ENCODE peak calls at places on chromosome 16, in five cellular contexts. D is HL-60, N is cardiac fibroblast, E is thoracic aorta, Q is fibroblast of lung. M is an unnamed sample.
A peak's percentile ranks its signal among the peaks of the same experiment; 100 is the strongest.

GRCh38 chr16:15034266-15035162 is 21.4 kb downstream of the NTAN1 start:
- DNase-seq in D (no peak), N (peak; percentile 48), Q (no peak), E (no peak), M (peak; percentile 62)

GRCh38 chr16:46947900-46948547 is 25.4 kb downstream of the DNAJA2 start:
- DNase-seq in E (no peak), Q (peak; percentile 59), N (peak; percentile 63), D (no peak), M (peak; percentile 67)

GRCh38 chr16:50916040-50916439 is 174.2 kb downstream of the CYLD start:
- DNase-seq in Q (no peak), E (no peak), D (no peak), N (no peak), M (no peak)

GRCh38 chr16:81627024-81627423 is 152.1 kb upstream of the PLCG2 start:
- DNase-seq in E (no peak), Q (no peak), N (peak; percentile 23), D (no peak), M (peak; percentile 35)

GRCh38 chr16:85902366-85903155 is 3.6 kb downstream of the IRF8 start:
- DNase-seq in Q (no peak), N (no peak), E (no peak), D (no peak), M (peak; percentile 8)

GRCh38 chr16:50440531-50440930 is 71.7 kb upstream of the BRD7 start:
- DNase-seq in Q (no peak), E (no peak), D (no peak), N (no peak), M (no peak)

GRCh38 chr16:10950393-10950792 is 6.0 kb downstream of the CLEC16A start:
- DNase-seq in N (no peak), Q (no peak), E (no peak), D (no peak), M (no peak)

GRCh38 chr16:53207810-53208752 is 153.3 kb downstream of the CHD9 start:
- DNase-seq in Q (peak; percentile 92), N (peak; percentile 90), D (peak; percentile 76), E (no peak), M (peak; percentile 89)

GRCh38 chr16:50576403-50577113 is 28.4 kb downstream of the NKD1 start:
- DNase-seq in D (no peak), Q (no peak), N (no peak), E (no peak), M (no peak)

GRCh38 chr16:19835989-19836421 is 48.6 kb downstream of the GPRC5B start:
- DNase-seq in N (no peak), D (no peak), Q (peak; percentile 24), E (no peak), M (peak; percentile 36)

GRCh38 chr16:66521951-66522771 is 27.8 kb downstream of the TK2 start:
- DNase-seq in N (peak; percentile 72), Q (peak; percentile 51), E (no peak), D (peak; percentile 98), M (peak; percentile 67)

GRCh38 chr16:77271532-77272426 is 72.6 kb downstream of the SYCE1L start:
- DNase-seq in N (no peak), E (no peak), Q (no peak), D (no peak), M (no peak)

GRCh38 chr16:67312450-67313118 is 14.0 kb downstream of the KCTD19 start:
- DNase-seq in E (no peak), Q (peak; percentile 78), N (peak; percentile 40), D (no peak), M (peak; percentile 24)

GRCh38 chr16:8572919-8573724 is 17.2 kb downstream of the TMEM114 start:
- DNase-seq in D (no peak), N (peak; percentile 65), Q (peak; percentile 51), E (no peak), M (peak; percentile 65)

GRCh38 chr16:11278681-11279628 is 2.2 kb downstream of the PRM1 start:
- DNase-seq in N (no peak), Q (no peak), D (no peak), E (no peak), M (no peak)

GRCh38 chr16:27233731-27234130 is 30.4 kb downstream of the KDM8 start:
- DNase-seq in Q (no peak), E (no peak), N (no peak), D (no peak), M (no peak)

GRCh38 chr16:27234171-27234570 is 30.8 kb downstream of the KDM8 start:
- DNase-seq in N (no peak), E (no peak), Q (no peak), D (no peak), M (no peak)

GRCh38 chr16:27232061-27232841 is 28.9 kb downstream of the KDM8 start:
- DNase-seq in E (no peak), N (peak; percentile 40), D (peak; percentile 74), Q (no peak), M (no peak)

GRCh38 chr16:27231692-27232060 is 28.4 kb downstream of the KDM8 start:
- DNase-seq in Q (no peak), N (no peak), E (no peak), D (no peak), M (no peak)

DNA sequence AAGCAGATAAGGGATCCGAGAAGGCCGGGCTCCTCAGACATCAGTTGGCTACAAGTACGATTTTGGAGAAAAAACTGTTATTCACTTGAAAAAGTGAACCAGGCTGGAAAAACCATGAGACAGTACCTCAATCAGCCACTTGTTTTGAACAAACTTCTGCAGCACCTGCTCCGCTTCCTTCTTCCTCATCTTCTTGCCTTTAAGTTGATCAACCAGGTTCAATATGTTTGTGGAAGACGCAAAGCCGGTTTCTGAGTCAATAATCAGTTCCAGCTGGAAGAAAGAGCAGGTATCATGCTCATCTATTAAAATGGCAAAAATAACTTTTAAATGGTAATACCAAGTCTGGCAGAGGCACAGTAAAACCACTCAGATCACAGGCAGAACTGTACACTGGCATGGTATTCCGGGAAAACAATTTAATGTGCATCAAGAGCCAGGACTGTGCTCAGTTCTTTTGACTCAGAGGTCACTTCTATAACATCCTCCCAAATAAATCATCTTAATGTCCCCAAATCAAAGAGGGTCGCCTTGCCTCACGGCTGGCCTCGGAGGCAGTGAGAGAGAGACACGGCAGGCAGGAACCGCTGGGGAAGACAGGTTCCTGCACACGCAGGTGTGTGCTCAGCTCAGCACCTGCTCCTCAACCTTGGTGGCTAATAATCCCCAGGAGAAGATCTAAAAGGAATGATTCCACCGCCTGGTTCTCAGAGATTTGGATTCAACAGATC is 29.7 kb downstream of the KDM8 start:
- DNase-seq in N (no peak), Q (no peak), D (no peak), E (no peak), M (no peak)
- TF ChIP-seq CTCF in N (no peak), Q (no peak), D (no peak), E (no peak), M (no peak)

GRCh38 chr16:55832425-55832787 is 490 bp downstream of the CES1 start:
- DNase-seq in D (no peak), N (no peak), Q (no peak), E (no peak), M (no peak)
- H3K4me3 ChIP-seq in D (peak overlapping the region; percentile 42), N (no peak overlapping the region), Q (peak overlapping the region; percentile 28), E (no peak overlapping the region), M (no peak overlapping the region)

DNA sequence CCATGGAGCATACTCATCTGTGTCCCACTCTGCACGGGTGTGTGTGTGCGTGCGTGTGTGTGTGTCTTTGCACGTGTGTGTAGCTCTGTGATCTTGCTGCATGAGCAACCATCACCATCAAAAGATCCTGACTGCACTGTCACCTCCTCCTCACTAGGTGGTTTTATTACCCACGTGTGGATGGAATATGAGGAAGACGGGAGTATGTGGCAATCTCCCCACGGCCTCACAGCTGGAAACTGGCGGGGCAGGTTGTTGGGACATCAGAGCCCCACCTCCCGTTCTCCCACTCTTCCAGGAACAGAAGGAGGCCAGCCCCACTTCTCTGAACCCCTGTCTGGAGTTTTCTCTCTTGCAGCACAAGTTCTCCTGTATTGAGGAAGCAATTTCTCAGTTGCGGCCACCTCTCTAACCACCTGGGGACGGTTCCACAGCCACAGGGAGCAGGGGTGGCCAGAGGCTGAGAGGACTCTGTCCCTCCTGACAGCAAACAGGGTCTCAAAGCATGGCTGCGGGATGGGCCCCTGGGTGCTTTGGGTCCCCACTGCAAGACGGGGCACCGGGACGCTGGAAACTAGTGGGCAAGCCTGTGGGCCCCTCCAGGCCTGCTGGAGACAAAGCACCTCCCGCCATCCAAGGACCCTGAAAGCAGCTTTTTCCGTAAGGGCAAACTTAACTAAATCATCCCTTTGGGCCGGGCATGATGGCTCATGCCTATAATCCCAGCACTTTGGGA is 27.9 kb upstream of the ATP2C2 start:
- DNase-seq in E (no peak), Q (no peak), N (no peak), D (peak; percentile 27), M (peak; percentile 13)
- TF ChIP-seq CTCF in E (no peak), Q (no peak), N (no peak), D (no peak), M (no peak)

DNA sequence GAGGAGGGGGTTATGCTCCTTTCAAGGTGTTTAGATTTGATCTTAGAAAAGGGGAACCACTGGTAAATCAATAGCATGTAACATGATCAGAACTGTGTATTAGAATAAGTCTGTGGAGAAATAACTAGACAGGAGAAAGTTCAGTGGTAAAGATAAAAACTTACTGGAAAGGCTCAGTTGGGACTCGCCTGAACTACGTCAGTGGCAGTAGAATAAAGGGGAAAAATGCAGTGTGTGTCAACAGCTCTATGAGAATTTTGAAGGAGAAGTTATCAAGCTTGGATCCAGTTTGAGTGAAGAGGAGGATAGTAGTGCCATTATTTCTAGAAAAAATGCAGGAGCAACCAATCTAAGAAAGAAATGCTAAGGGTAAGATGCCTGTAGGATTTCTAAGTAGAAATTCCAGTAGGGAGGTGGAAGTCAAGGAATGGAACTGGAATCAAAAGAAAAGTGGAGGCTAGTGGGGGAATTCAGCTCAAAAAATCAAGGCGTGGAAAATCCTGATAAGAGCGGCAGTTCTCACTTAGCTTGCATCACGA is 48.2 kb downstream of the USP31 start:
- DNase-seq in Q (no peak), D (no peak), E (no peak), N (no peak), M (no peak)
- H3K4me3 ChIP-seq in Q (no peak overlapping the region), D (no peak overlapping the region), E (no peak overlapping the region), N (no peak overlapping the region), M (no peak overlapping the region)